ENCODE peak calls at places on chromosomes 4 and X, in six cellular contexts. One of them, this sample, is unnamed.

GRCh38 chr4:75777589-75777988 is 53.2 kb downstream of the USO1 start:
- DNase-seq in left ventricle myocardium inferior: no peak
- DNase-seq in cardiac fibroblast: no peak
- DNase-seq in cardiac muscle cell: no peak
- DNase-seq in astrocyte: no peak
- DNase-seq in colonic mucosa: no peak
- DNase-seq in this sample: no peak

GRCh38 chr4:126954537-126955291 is 678.0 kb upstream of the INTU start:
- DNase-seq in cardiac muscle cell: no peak
- DNase-seq in colonic mucosa: no peak
- DNase-seq in left ventricle myocardium inferior: no peak
- DNase-seq in astrocyte: no peak
- DNase-seq in cardiac fibroblast: no peak
- DNase-seq in this sample: peak

GRCh38 chr4:47510036-47510435 is 25.0 kb downstream of the ATP10D start:
- DNase-seq in astrocyte: no peak
- DNase-seq in cardiac fibroblast: no peak
- DNase-seq in left ventricle myocardium inferior: no peak
- DNase-seq in colonic mucosa: no peak
- DNase-seq in cardiac muscle cell: no peak
- DNase-seq in this sample: no peak

GRCh38 chr4:143329985-143330384 is 6.7 kb upstream of the GAB1 start:
- DNase-seq in colonic mucosa: no peak
- DNase-seq in astrocyte: no peak
- DNase-seq in cardiac muscle cell: no peak
- DNase-seq in left ventricle myocardium inferior: no peak
- DNase-seq in cardiac fibroblast: no peak
- DNase-seq in this sample: no peak

GRCh38 chr4:24871176-24871575 is 41.7 kb downstream of the CCDC149 start:
- DNase-seq in astrocyte: no peak
- DNase-seq in cardiac muscle cell: no peak
- DNase-seq in cardiac fibroblast: no peak
- DNase-seq in left ventricle myocardium inferior: no peak
- DNase-seq in colonic mucosa: no peak
- DNase-seq in this sample: no peak

GRCh38 chrX:295136-295535 is 14.0 kb downstream of the PLCXD1 start:
- DNase-seq in cardiac muscle cell: no peak
- DNase-seq in cardiac fibroblast: no peak
- DNase-seq in astrocyte: no peak
- DNase-seq in left ventricle myocardium inferior: no peak
- DNase-seq in colonic mucosa: no peak
- DNase-seq in this sample: no peak

GRCh38 chr4:19857405-19857804 is 394.3 kb upstream of the SLIT2 start:
- DNase-seq in colonic mucosa: no peak
- DNase-seq in cardiac muscle cell: no peak
- DNase-seq in cardiac fibroblast: peak
- DNase-seq in left ventricle myocardium inferior: no peak
- DNase-seq in astrocyte: no peak
- DNase-seq in this sample: peak

GRCh38 chrX:4379071-4379470 is 665.6 kb upstream of the PRKX start:
- DNase-seq in cardiac muscle cell: no peak
- DNase-seq in colonic mucosa: no peak
- DNase-seq in astrocyte: no peak
- DNase-seq in cardiac fibroblast: no peak
- DNase-seq in left ventricle myocardium inferior: no peak
- DNase-seq in this sample: no peak

GRCh38 chrX:114924423-114924822 is 93.0 kb downstream of the IL13RA2 start:
- DNase-seq in astrocyte: no peak
- DNase-seq in left ventricle myocardium inferior: no peak
- DNase-seq in colonic mucosa: no peak
- DNase-seq in cardiac fibroblast: peak
- DNase-seq in cardiac muscle cell: no peak
- DNase-seq in this sample: no peak

GRCh38 chr4:68864438-68865177 is 48.8 kb downstream of the UGT2B10 start:
- DNase-seq in colonic mucosa: peak
- DNase-seq in left ventricle myocardium inferior: no peak
- DNase-seq in astrocyte: no peak
- DNase-seq in cardiac fibroblast: no peak
- DNase-seq in cardiac muscle cell: no peak
- DNase-seq in this sample: no peak

GRCh38 chr4:125787707-125788106 is 473.0 kb downstream of the FAT4 start:
- DNase-seq in cardiac fibroblast: no peak
- DNase-seq in left ventricle myocardium inferior: no peak
- DNase-seq in cardiac muscle cell: no peak
- DNase-seq in astrocyte: no peak
- DNase-seq in colonic mucosa: no peak
- DNase-seq in this sample: no peak

GRCh38 chr4:139312552-139313332 is 10.5 kb upstream of the NDUFC1 start:
- DNase-seq in cardiac fibroblast: no peak
- DNase-seq in astrocyte: no peak
- DNase-seq in cardiac muscle cell: no peak
- DNase-seq in left ventricle myocardium inferior: no peak
- DNase-seq in colonic mucosa: no peak
- DNase-seq in this sample: no peak

GRCh38 chr4:172857026-172857425 is 311.6 kb upstream of the GALNT7 start:
- DNase-seq in colonic mucosa: no peak
- DNase-seq in astrocyte: no peak
- DNase-seq in cardiac muscle cell: no peak
- DNase-seq in cardiac fibroblast: no peak
- DNase-seq in left ventricle myocardium inferior: no peak
- DNase-seq in this sample: no peak

GRCh38 chr4:1373892-1374705 is 27.1 kb downstream of the UVSSA start:
- DNase-seq in astrocyte: no peak
- DNase-seq in left ventricle myocardium inferior: peak
- DNase-seq in cardiac muscle cell: no peak
- DNase-seq in cardiac fibroblast: no peak
- DNase-seq in colonic mucosa: no peak
- DNase-seq in this sample: no peak

GRCh38 chrX:134431894-134432293 is 28.1 kb upstream of the HPRT1 start:
- DNase-seq in left ventricle myocardium inferior: no peak
- DNase-seq in colonic mucosa: no peak
- DNase-seq in cardiac fibroblast: peak
- DNase-seq in cardiac muscle cell: no peak
- DNase-seq in astrocyte: peak
- DNase-seq in this sample: no peak

GRCh38 chr4:13892739-13893105 is 265.2 kb upstream of the BOD1L1 start:
- DNase-seq in cardiac muscle cell: no peak
- DNase-seq in colonic mucosa: no peak
- DNase-seq in astrocyte: peak
- DNase-seq in left ventricle myocardium inferior: no peak
- DNase-seq in cardiac fibroblast: peak
- DNase-seq in this sample: no peak

GRCh38 chr4:140025470-140025869 is 128.5 kb downstream of the MAML3 start:
- DNase-seq in cardiac fibroblast: no peak
- DNase-seq in astrocyte: no peak
- DNase-seq in colonic mucosa: no peak
- DNase-seq in cardiac muscle cell: no peak
- DNase-seq in left ventricle myocardium inferior: no peak
- DNase-seq in this sample: no peak

GRCh38 chrX:71989768-71990167 is 79.1 kb downstream of the NHSL2 start:
- DNase-seq in astrocyte: peak
- DNase-seq in left ventricle myocardium inferior: no peak
- DNase-seq in cardiac fibroblast: peak
- DNase-seq in colonic mucosa: no peak
- DNase-seq in cardiac muscle cell: no peak
- DNase-seq in this sample: no peak

GRCh38 chrX:113551919-113552318 is 711.3 kb upstream of the AMOT start:
- DNase-seq in cardiac muscle cell: no peak
- DNase-seq in colonic mucosa: no peak
- DNase-seq in cardiac fibroblast: no peak
- DNase-seq in left ventricle myocardium inferior: no peak
- DNase-seq in astrocyte: no peak
- DNase-seq in this sample: peak

GRCh38 chrX:130144509-130144908 is 21.1 kb downstream of the AIFM1 start:
- DNase-seq in colonic mucosa: no peak
- DNase-seq in astrocyte: peak
- DNase-seq in cardiac fibroblast: peak
- DNase-seq in cardiac muscle cell: no peak
- DNase-seq in left ventricle myocardium inferior: no peak
- DNase-seq in this sample: no peak

GRCh38 chr4:150379454-150379853 is 202.5 kb upstream of the MAB21L2 start:
- DNase-seq in astrocyte: peak
- DNase-seq in colonic mucosa: no peak
- DNase-seq in left ventricle myocardium inferior: no peak
- DNase-seq in cardiac fibroblast: peak
- DNase-seq in cardiac muscle cell: no peak
- DNase-seq in this sample: no peak

GRCh38 chr4:17781831-17782287 is 438 bp upstream of the FAM184B start:
- DNase-seq in colonic mucosa: no peak
- DNase-seq in cardiac fibroblast: no peak
- DNase-seq in left ventricle myocardium inferior: no peak
- DNase-seq in astrocyte: no peak
- DNase-seq in cardiac muscle cell: peak
- DNase-seq in this sample: no peak

GRCh38 chr4:126071346-126072333 is 756.9 kb downstream of the FAT4 start:
- DNase-seq in left ventricle myocardium inferior: no peak
- DNase-seq in cardiac muscle cell: peak
- DNase-seq in colonic mucosa: no peak
- DNase-seq in astrocyte: peak
- DNase-seq in cardiac fibroblast: peak
- DNase-seq in this sample: peak

GRCh38 chr4:55437356-55437796 is 41.6 kb downstream of the TMEM165 start:
- DNase-seq in left ventricle myocardium inferior: no peak
- DNase-seq in colonic mucosa: peak
- DNase-seq in cardiac fibroblast: peak
- DNase-seq in cardiac muscle cell: no peak
- DNase-seq in astrocyte: peak
- DNase-seq in this sample: peak

GRCh38 chr4:91734682-91735081 is 569.1 kb upstream of the GRID2 start:
- DNase-seq in cardiac fibroblast: peak
- DNase-seq in cardiac muscle cell: no peak
- DNase-seq in colonic mucosa: no peak
- DNase-seq in left ventricle myocardium inferior: no peak
- DNase-seq in astrocyte: no peak
- DNase-seq in this sample: no peak
- TF ChIP-seq CTCF in cardiac fibroblast: no peak
- TF ChIP-seq CTCF in cardiac muscle cell: peak
- TF ChIP-seq CTCF in colonic mucosa: peak
- TF ChIP-seq CTCF in left ventricle myocardium inferior: no peak
- TF ChIP-seq CTCF in astrocyte: peak
- TF ChIP-seq CTCF in this sample: peak

GRCh38 chrX:140501940-140502468 is 2.9 kb downstream of the SOX3 start:
- DNase-seq in cardiac fibroblast: no peak
- DNase-seq in astrocyte: no peak
- DNase-seq in colonic mucosa: no peak
- DNase-seq in left ventricle myocardium inferior: no peak
- DNase-seq in cardiac muscle cell: no peak
- DNase-seq in this sample: no peak
- H3K4me3 ChIP-seq in cardiac fibroblast: no peak
- H3K4me3 ChIP-seq in astrocyte: no peak
- H3K4me3 ChIP-seq in colonic mucosa: no peak
- H3K4me3 ChIP-seq in left ventricle myocardium inferior: peak
- H3K4me3 ChIP-seq in cardiac muscle cell: peak
- H3K4me3 ChIP-seq in this sample: no peak

DNA sequence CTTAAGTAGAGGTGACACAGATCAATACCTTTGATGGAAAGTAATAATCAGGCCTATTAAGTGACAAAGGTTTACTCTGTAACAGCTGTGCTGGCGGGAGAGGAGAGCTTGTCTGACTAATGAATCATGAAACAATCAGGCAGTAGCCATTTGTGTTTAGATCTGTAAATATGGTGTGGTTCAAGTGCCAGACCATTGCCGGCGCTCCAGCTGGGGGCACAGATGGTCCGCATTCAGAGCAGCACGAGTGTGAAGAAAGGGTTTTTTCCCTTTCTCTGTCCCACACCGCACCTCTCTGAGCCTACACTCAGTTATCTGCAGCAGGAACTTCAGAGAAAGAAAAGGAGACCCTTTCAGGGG is 111.3 kb upstream of the PAQR3 start:
- DNase-seq in left ventricle myocardium inferior: no peak
- DNase-seq in cardiac muscle cell: no peak
- DNase-seq in colonic mucosa: peak
- DNase-seq in cardiac fibroblast: no peak
- DNase-seq in astrocyte: no peak
- DNase-seq in this sample: no peak
- TF ChIP-seq CTCF in left ventricle myocardium inferior: no peak
- TF ChIP-seq CTCF in cardiac muscle cell: no peak
- TF ChIP-seq CTCF in colonic mucosa: no peak
- TF ChIP-seq CTCF in cardiac fibroblast: no peak
- TF ChIP-seq CTCF in astrocyte: no peak
- TF ChIP-seq CTCF in this sample: no peak

GRCh38 chr4:82583897-82584604 is 22.3 kb upstream of the TMEM150C start:
- DNase-seq in cardiac fibroblast: no peak
- DNase-seq in colonic mucosa: no peak
- DNase-seq in left ventricle myocardium inferior: no peak
- DNase-seq in astrocyte: no peak
- DNase-seq in cardiac muscle cell: no peak
- DNase-seq in this sample: no peak
- H3K4me3 ChIP-seq in cardiac fibroblast: no peak
- H3K4me3 ChIP-seq in colonic mucosa: no peak
- H3K4me3 ChIP-seq in left ventricle myocardium inferior: no peak
- H3K4me3 ChIP-seq in astrocyte: no peak
- H3K4me3 ChIP-seq in cardiac muscle cell: no peak
- H3K4me3 ChIP-seq in this sample: no peak

GRCh38 chr4:27666943-27667342 is 806.3 kb downstream of the STIM2 start:
- DNase-seq in astrocyte: no peak
- DNase-seq in cardiac fibroblast: no peak
- DNase-seq in colonic mucosa: no peak
- DNase-seq in cardiac muscle cell: no peak
- DNase-seq in left ventricle myocardium inferior: no peak
- DNase-seq in this sample: no peak
- TF ChIP-seq CTCF in astrocyte: no peak
- TF ChIP-seq CTCF in cardiac fibroblast: no peak
- TF ChIP-seq CTCF in colonic mucosa: no peak
- TF ChIP-seq CTCF in cardiac muscle cell: no peak
- TF ChIP-seq CTCF in left ventricle myocardium inferior: peak
- TF ChIP-seq CTCF in this sample: no peak